ENCODE peak calls at places on chromosomes 4 and X, in ten cellular contexts. X is iris pigment epithelial cell; U is KBM-7; I is posterior cingulate gyrus; R is D341Med; V is Peyer's patch; T is NCI-H2029; A is retinal pigment epithelial cell; E is ureter; C is effector memory CD8-positive, alpha-beta T cell. L is an unnamed sample.

GRCh38 chr4:26525136-26525535 is 34.9 kb upstream of the CCKAR start:
- DNase-seq in X (peak), U (no peak), I (no peak), R (no peak), V (no peak), T (no peak), A (no peak), E (no peak), C (no peak), L (no peak)

GRCh38 chr4:158816953-158817352 is 48.1 kb downstream of the FNIP2 start:
- DNase-seq in X (no peak), U (peak), I (no peak), R (no peak), V (no peak), T (no peak), A (no peak), E (no peak), C (no peak), L (no peak)

GRCh38 chrX:119942831-119943184 is 743 bp downstream of the NKAP start:
- DNase-seq in X (peak), U (peak), I (no peak), R (no peak), V (no peak), T (no peak), A (no peak), E (no peak), C (no peak), L (no peak)

GRCh38 chrX:110034036-110034435 is 31.1 kb downstream of the TMEM164 start:
- DNase-seq in X (no peak), U (no peak), I (no peak), R (no peak), V (no peak), T (no peak), A (no peak), E (no peak), C (no peak), L (no peak)

GRCh38 chrX:68018248-68019203 is 414.8 kb downstream of the OPHN1 start:
- DNase-seq in X (peak), U (peak), I (no peak), R (no peak), V (no peak), T (no peak), A (peak), E (no peak), C (no peak), L (no peak)

GRCh38 chrX:24561121-24561520 is 86.0 kb downstream of the PCYT1B start:
- DNase-seq in X (peak), U (peak), I (no peak), R (no peak), V (no peak), T (no peak), A (no peak), E (no peak), C (no peak), L (no peak)

GRCh38 chr4:110621328-110621812 is 1.5 kb downstream of the PITX2 start:
- DNase-seq in X (peak), U (no peak), I (no peak), R (no peak), V (peak), T (no peak), A (no peak), E (no peak), C (no peak), L (no peak)

GRCh38 chr4:21699437-21699836 is 249.1 kb downstream of the KCNIP4 start:
- DNase-seq in X (no peak), U (no peak), I (no peak), R (peak), V (no peak), T (no peak), A (no peak), E (no peak), C (no peak), L (no peak)

GRCh38 chr4:40046311-40046980 is 10.2 kb upstream of the N4BP2 start:
- DNase-seq in X (peak), U (no peak), I (no peak), R (no peak), V (no peak), T (peak), A (no peak), E (no peak), C (no peak), L (no peak)

GRCh38 chr4:26032572-26033320 is 118.7 kb downstream of the SMIM20 start:
- DNase-seq in X (peak), U (no peak), I (no peak), R (no peak), V (no peak), T (peak), A (no peak), E (no peak), C (no peak), L (no peak)

GRCh38 chrX:34656842-34657780 is at the start of gene TMEM47:
- DNase-seq in X (peak), U (peak), I (peak), R (peak), V (peak), T (no peak), A (no peak), E (peak), C (no peak), L (peak)